ENCODE peak calls at places on chromosomes 3 and 15, in seven cellular contexts. H is T-helper 17 cell, M is globus pallidus, F is body of pancreas, B is AG10803, L is NCI-H345, X is iPS-NIHi11. O is an unnamed sample.

GRCh38 chr3:149900322-149900721 is 70.4 kb downstream of the PFN2 start:
- DNase-seq in B (no peak), L (no peak), F (no peak), H (no peak), X (no peak), M (no peak), O (no peak)

GRCh38 chr15:74892313-74892712 is 2.5 kb downstream of the MPI start:
- DNase-seq in H (no peak), F (peak; percentile 73), M (no peak), X (no peak), L (no peak), B (no peak), O (no peak)

GRCh38 chr3:136984837-136985236 is 27.1 kb downstream of the IL20RB start:
- DNase-seq in X (no peak), L (no peak), B (peak; percentile 52), F (no peak), H (no peak), M (no peak), O (peak; percentile 12)

GRCh38 chr15:79872358-79873017 is 24.3 kb downstream of the MTHFS start:
- DNase-seq in L (no peak), H (peak; percentile 27), M (no peak), X (no peak), B (peak; percentile 69), F (peak; percentile 32), O (no peak)

GRCh38 chr3:143571548-143571947 is 276.7 kb downstream of the SLC9A9 start:
- DNase-seq in B (peak; percentile 39), L (no peak), F (no peak), M (no peak), X (no peak), H (no peak), O (no peak)

GRCh38 chr3:195365371-195365770 is 77.4 kb downstream of the ACAP2 start:
- DNase-seq in F (no peak), B (no peak), H (no peak), X (no peak), L (no peak), M (no peak), O (no peak)

GRCh38 chr3:23588547-23588946 is 217.2 kb upstream of the UBE2E1 start:
- DNase-seq in F (no peak), B (no peak), H (no peak), X (no peak), L (no peak), M (no peak), O (no peak)

GRCh38 chr15:33451385-33451784 is 140.6 kb downstream of the RYR3 start:
- DNase-seq in H (no peak), M (no peak), L (no peak), F (no peak), X (no peak), B (no peak), O (no peak)

GRCh38 chr3:133694288-133695268 is 32.8 kb upstream of the TOPBP1 start:
- DNase-seq in B (no peak), M (no peak), X (no peak), H (no peak), L (no peak), F (no peak), O (no peak)

GRCh38 chr3:40308725-40309438 is 625 bp upstream of the EIF1B start:
- DNase-seq in F (no peak), H (no peak), B (no peak), M (no peak), X (no peak), L (no peak), O (peak; percentile 27)

GRCh38 chr15:89381330-89381729 is 46.7 kb upstream of the POLG start:
- DNase-seq in M (no peak), H (no peak), F (no peak), B (no peak), L (no peak), X (no peak), O (no peak)

GRCh38 chr15:85941186-85941855 is 138.3 kb upstream of the AGBL1 start:
- DNase-seq in L (no peak), F (peak; percentile 31), X (peak; percentile 23), M (no peak), B (peak; percentile 15), H (no peak), O (no peak)

GRCh38 chr3:65927576-65927975 is 111.1 kb downstream of the MAGI1 start:
- DNase-seq in H (no peak), X (peak; percentile 38), L (no peak), M (no peak), B (peak; percentile 25), F (no peak), O (no peak)

GRCh38 chr15:90990446-90990845 is 3.9 kb downstream of the PRC1 start:
- DNase-seq in M (no peak), B (no peak), L (no peak), F (no peak), X (no peak), H (no peak), O (no peak)

GRCh38 chr15:92158426-92158825 is 235.3 kb upstream of the ST8SIA2 start:
- DNase-seq in M (no peak), B (no peak), L (peak; percentile 5), X (peak; percentile 26), F (peak; percentile 8), H (no peak), O (no peak)

GRCh38 chr15:76973362-76973743 is 21.6 kb upstream of the PSTPIP1 start:
- DNase-seq in B (peak; percentile 30), L (no peak), X (peak; percentile 83), H (peak; percentile 40), F (peak; percentile 39), M (peak; percentile 81), O (peak; percentile 66)

GRCh38 chr3:113839551-113839950 is 963 bp downstream of the GRAMD1C start:
- DNase-seq in B (no peak), L (no peak), M (no peak), H (no peak), F (no peak), X (no peak), O (no peak)

GRCh38 chr3:21390136-21390535 is 360.9 kb downstream of the ZNF385D start:
- DNase-seq in H (no peak), B (peak; percentile 98), M (no peak), X (no peak), L (no peak), F (no peak), O (no peak)

GRCh38 chr3:10957976-10958749 is 34.4 kb upstream of the SLC6A1 start:
- DNase-seq in B (peak; percentile 9), X (no peak), M (no peak), L (peak; percentile 88), H (no peak), F (peak; percentile 17), O (no peak)

GRCh38 chr15:99486371-99487336 is 79.1 kb upstream of the MEF2A start:
- DNase-seq in M (no peak), B (peak; percentile 94), X (peak; percentile 80), H (no peak), L (peak; percentile 20), F (peak; percentile 81), O (peak; percentile 78)

GRCh38 chr15:89358755-89359439 is 24.3 kb upstream of the POLG start:
- DNase-seq in L (peak; percentile 71), B (peak; percentile 57), H (peak; percentile 68), M (peak; percentile 75), X (peak; percentile 90), F (peak; percentile 75), O (peak; percentile 97)

GRCh38 chr3:62376187-62376720 is 2.9 kb upstream of the FEZF2 start:
- DNase-seq in F (no peak), M (no peak), L (no peak), H (no peak), B (no peak), X (no peak), O (no peak)

GRCh38 chr15:52139599-52140462 is 27.3 kb upstream of the BCL2L10 start:
- DNase-seq in L (peak; percentile 6), H (peak; percentile 24), F (peak; percentile 77), B (peak; percentile 65), M (peak; percentile 69), X (peak; percentile 88), O (peak; percentile 65)

GRCh38 chr15:72034859-72035650 is 82.9 kb downstream of the MYO9A start:
- DNase-seq in L (no peak), X (no peak), B (no peak), H (no peak), M (no peak), F (no peak), O (no peak)

GRCh38 chr3:10273697-10274305 is 18.9 kb downstream of the GHRL start:
- DNase-seq in H (no peak), X (no peak), M (no peak), B (peak; percentile 43), L (no peak), F (no peak), O (no peak)

GRCh38 chr15:28260317-28260716 is 61.7 kb downstream of the HERC2 start:
- DNase-seq in X (no peak), B (no peak), L (no peak), F (no peak), M (no peak), H (no peak), O (no peak)

GRCh38 chr15:63473007-63473748 is 31.2 kb upstream of the USP3 start:
- DNase-seq in B (no peak), M (no peak), X (no peak), F (no peak), L (peak; percentile 39), H (no peak), O (no peak)

GRCh38 chr3:158789592-158789991 is 12.3 kb upstream of the MFSD1 start:
- DNase-seq in M (no peak), F (no peak), L (no peak), X (no peak), H (no peak), B (peak; percentile 64), O (no peak)

GRCh38 chr3:184680411-184680990 is 31.4 kb downstream of the MAGEF1 start:
- DNase-seq in F (no peak), M (no peak), L (no peak), B (no peak), H (no peak), X (no peak), O (no peak)

GRCh38 chr3:171620825-171621434 is 160.7 kb upstream of the TNIK start:
- DNase-seq in H (no peak), X (no peak), F (no peak), M (no peak), B (no peak), L (no peak), O (no peak)

GRCh38 chr3:73056365-73057150 is 4.9 kb upstream of the EBLN2 start:
- DNase-seq in B (peak; percentile 65), M (peak; percentile 67), L (peak; percentile 18), F (no peak), H (no peak), X (no peak), O (no peak)

GRCh38 chr3:46671541-46672348 is 21.7 kb downstream of the ALS2CL start:
- DNase-seq in F (peak; percentile 1), H (peak; percentile 4), L (no peak), M (no peak), B (no peak), X (no peak), O (no peak)

O was measured in HuH-7.